ENCODE peak calls at places on chromosomes 4 and X, in eight cellular contexts. L is HCT116, P is MM.1S, I is GM23248, S is PC-3, R is neural progenitor cell, H is SK-N-SH, D is GM23338. K is an unnamed sample.

GRCh38 chrX:526295-527224 is 104.0 kb upstream of the SHOX start:
- DNase-seq in S (peak; percentile 8), P (no peak), L (no peak), H (no peak), R (no peak), I (no peak), D (peak; percentile 34), K (peak; percentile 21)

GRCh38 chrX:40844476-40844875 is 109.1 kb upstream of the MED14 start:
- DNase-seq in D (no peak), H (no peak), R (no peak), I (peak; percentile 20), S (no peak), L (no peak), P (no peak), K (no peak)

GRCh38 chr4:15337258-15337657 is 90.6 kb upstream of the C1QTNF7 start:
- DNase-seq in R (no peak), S (no peak), I (no peak), P (no peak), D (no peak), H (no peak), L (no peak), K (no peak)

GRCh38 chr4:54073481-54073880 is 9.1 kb upstream of the CHIC2 start:
- DNase-seq in H (no peak), S (no peak), R (no peak), D (no peak), P (no peak), I (peak; percentile 59), L (no peak), K (no peak)

GRCh38 chrX:2656243-2656836 is 34.8 kb upstream of the CD99 start:
- DNase-seq in I (no peak), L (no peak), P (no peak), R (no peak), S (no peak), D (no peak), H (no peak), K (no peak)

GRCh38 chr4:2305766-2306501 is 44.0 kb upstream of the MXD4 start:
- DNase-seq in D (no peak), S (no peak), I (no peak), R (no peak), H (no peak), L (no peak), P (peak; percentile 45), K (no peak)

GRCh38 chrX:134999469-134999868 is 8.7 kb downstream of the SMIM10 start:
- DNase-seq in S (peak; percentile 73), H (peak; percentile 45), R (peak; percentile 19), P (peak; percentile 40), I (peak; percentile 61), L (peak; percentile 51), D (peak; percentile 43), K (peak; percentile 26)

GRCh38 chrX:41153453-41153852 is 68.2 kb downstream of the USP9X start:
- DNase-seq in L (no peak), R (no peak), P (no peak), I (no peak), S (no peak), D (no peak), H (no peak), K (no peak)

GRCh38 chr4:125368684-125369083 is 53.9 kb downstream of the FAT4 start:
- DNase-seq in S (peak; percentile 66), L (no peak), H (no peak), D (no peak), P (no peak), R (no peak), I (peak; percentile 72), K (peak; percentile 23)

GRCh38 chrX:119190251-119190651 is 45.8 kb upstream of the PGRMC1 start:
- DNase-seq in H (no peak), P (no peak), L (no peak), I (peak; percentile 37), R (no peak), S (no peak), D (no peak), K (no peak)

GRCh38 chr4:123443401-123444297 is 47.1 kb downstream of the SPRY1 start:
- DNase-seq in D (peak; percentile 32), H (peak; percentile 20), S (no peak), I (no peak), L (no peak), P (no peak), R (peak; percentile 57), K (no peak)

GRCh38 chr4:109648997-109649575 is 54.2 kb downstream of the CASP6 start:
- DNase-seq in S (no peak), D (no peak), R (no peak), I (no peak), L (no peak), H (no peak), P (no peak), K (no peak)

GRCh38 chr4:53916431-53916889 is 147.9 kb downstream of the CHIC2 start:
- DNase-seq in I (peak; percentile 78), D (no peak), P (no peak), R (no peak), L (no peak), H (no peak), S (peak; percentile 74), K (no peak)

GRCh38 chr4:4227510-4228355 is 1.0 kb upstream of the OTOP1 start:
- DNase-seq in P (no peak), H (peak; percentile 61), S (no peak), R (no peak), D (peak; percentile 35), I (no peak), L (no peak), K (no peak)

GRCh38 chr4:4225915-4226605 is 669 bp downstream of the OTOP1 start:
- DNase-seq in S (no peak), I (peak; percentile 38), D (peak; percentile 39), R (peak; percentile 26), H (peak; percentile 49), P (no peak), L (no peak), K (no peak)

GRCh38 chr4:4228356-4228668 is 1.6 kb upstream of the OTOP1 start:
- DNase-seq in S (no peak), R (no peak), I (no peak), H (no peak), D (no peak), L (no peak), P (no peak), K (no peak)

GRCh38 chr4:4226606-4227438 is at the start of gene OTOP1:
- DNase-seq in H (peak; percentile 49), S (no peak), L (no peak), I (no peak), R (no peak), P (no peak), D (no peak), K (no peak)
- TF ChIP-seq EZH2phosphoT487 in H (no peak), S (no peak), L (no peak), I (no peak), R (no peak), P (no peak), D (peak; percentile 44), K (no peak)

GRCh38 chr4:94574616-94575015 is 122.9 kb downstream of the PDLIM5 start:
- DNase-seq in S (no peak), P (no peak), L (no peak), D (no peak), I (no peak), R (no peak), H (no peak), K (no peak)

GRCh38 chr4:94575652-94576051 is 123.9 kb downstream of the PDLIM5 start:
- DNase-seq in P (no peak), I (no peak), L (no peak), H (no peak), R (no peak), D (peak; percentile 19), S (no peak), K (no peak)

GRCh38 chr4:94578195-94578594 is 126.5 kb downstream of the PDLIM5 start:
- DNase-seq in S (no peak), D (no peak), R (no peak), I (peak; percentile 27), H (no peak), P (no peak), L (no peak), K (no peak)

GRCh38 chr4:94576163-94576562 is 124.4 kb downstream of the PDLIM5 start:
- DNase-seq in D (no peak), H (no peak), P (no peak), L (no peak), R (no peak), S (no peak), I (no peak), K (no peak)

DNA sequence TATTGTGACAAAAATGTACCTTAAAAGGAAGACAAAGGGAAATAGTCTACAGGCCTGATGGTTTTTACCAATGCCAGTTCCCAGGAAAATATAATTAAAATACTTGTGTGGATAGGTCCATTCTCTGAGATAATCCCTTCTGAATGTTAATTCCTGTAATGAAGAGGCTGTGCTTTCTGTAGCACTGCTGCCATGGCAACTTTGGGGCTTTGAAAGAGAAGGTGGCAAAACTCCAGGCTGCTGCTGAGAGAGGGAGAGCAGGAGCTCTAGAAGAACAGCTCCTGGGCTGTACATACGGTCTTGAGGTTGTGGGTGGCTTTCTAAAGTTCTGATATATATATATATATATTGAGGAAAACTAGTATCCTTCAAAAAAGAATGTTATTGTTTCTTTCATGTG is 125.4 kb downstream of the PDLIM5 start:
- DNase-seq in H (peak; percentile 39), I (peak; percentile 82), D (peak; percentile 78), R (peak; percentile 94), L (no peak), P (no peak), S (no peak), K (peak; percentile 18)
- H3K4me1 ChIP-seq in H (peaks cover 11% of the 10 kb centered on the region), I (peaks cover 41% of the 10 kb centered on the region), D (peaks cover 15% of the 10 kb centered on the region), R (peaks cover 32% of the 10 kb centered on the region), L (peaks cover 5% of the 10 kb centered on the region), P (no peaks in the 10 kb centered on the region), S (no peaks in the 10 kb centered on the region), K (no peaks in the 10 kb centered on the region)

DNA sequence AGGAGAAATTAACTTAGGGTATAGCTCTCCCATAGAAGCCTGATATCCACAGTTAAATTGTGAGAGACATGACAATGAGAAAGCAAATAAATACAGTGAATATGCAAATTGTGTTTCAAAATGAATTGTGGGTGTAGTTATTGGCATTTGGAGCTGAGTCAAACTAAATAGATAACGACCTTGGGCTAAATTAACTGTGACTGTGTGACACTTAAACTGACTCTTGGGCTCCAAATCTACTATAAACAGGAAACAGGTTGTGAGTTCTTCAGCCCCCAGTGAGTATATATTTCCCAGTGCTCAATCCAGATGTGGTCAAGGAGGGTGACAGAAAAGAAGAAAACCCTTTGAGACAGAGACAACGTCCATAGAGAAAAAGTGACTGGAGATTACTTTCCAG is 11.3 kb upstream of the MAGEA10 start:
- DNase-seq in S (no peak), P (no peak), R (no peak), D (no peak), L (no peak), I (no peak), H (no peak), K (no peak)
- H3K27me3 ChIP-seq in S (no peaks in the 10 kb centered on the region), P (no peaks in the 10 kb centered on the region), R (no peaks in the 10 kb centered on the region), D (no peaks in the 10 kb centered on the region), L (no peaks in the 10 kb centered on the region), I (no peaks in the 10 kb centered on the region), H (no peaks in the 10 kb centered on the region), K (no peaks in the 10 kb centered on the region)

DNA sequence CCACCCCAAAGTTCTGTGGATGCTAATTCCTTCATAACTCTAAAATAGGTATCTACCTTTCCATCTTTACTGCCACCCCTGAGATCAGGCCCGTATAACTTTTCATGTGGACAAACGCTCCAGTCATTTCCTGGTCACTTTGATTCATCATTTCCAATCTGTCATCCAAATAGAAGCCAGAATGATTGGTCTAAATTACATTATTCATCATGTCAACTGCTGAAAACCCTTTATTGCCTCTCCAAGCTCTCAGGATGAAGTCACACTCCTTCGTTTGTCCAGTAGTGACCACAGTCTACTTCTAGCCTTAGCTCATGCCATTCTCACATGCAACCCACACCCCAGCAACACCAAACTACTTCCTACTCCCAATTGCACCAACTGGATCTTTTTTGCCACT is 382.7 kb upstream of the NOCT start:
- DNase-seq in S (peak; percentile 54), H (no peak), R (no peak), L (no peak), I (peak; percentile 44), P (no peak), D (no peak), K (no peak)
- TF ChIP-seq EZH2phosphoT487 in S (no peak), H (no peak), R (no peak), L (no peak), I (no peak), P (no peak), D (no peak), K (no peak)